ENCODE peak calls at places on chromosomes 12 and 14, in eight cellular contexts. One of them, this sample, is unnamed. For H3K36me3, the result is how much of the 10 kb centered on the place peaks cover.

GRCh38 chr14:34496679-34497513 is 34.9 kb upstream of the SPTSSA start:
- DNase-seq in sigmoid colon: peak
- DNase-seq in MM.1S: no peak
- DNase-seq in esophagus squamous epithelium: peak
- DNase-seq in OCI-LY7: no peak
- DNase-seq in tibial nerve: peak
- DNase-seq in right atrium auricular region: peak
- DNase-seq in bronchial epithelial cell: peak
- DNase-seq in this sample: no peak

GRCh38 chr14:60160422-60160821 is 4.8 kb downstream of the DHRS7 start:
- DNase-seq in sigmoid colon: no peak
- DNase-seq in MM.1S: no peak
- DNase-seq in esophagus squamous epithelium: no peak
- DNase-seq in OCI-LY7: no peak
- DNase-seq in tibial nerve: no peak
- DNase-seq in right atrium auricular region: no peak
- DNase-seq in bronchial epithelial cell: no peak
- DNase-seq in this sample: no peak

GRCh38 chr12:40253936-40254335 is 29.1 kb downstream of the LRRK2 start:
- DNase-seq in sigmoid colon: no peak
- DNase-seq in MM.1S: no peak
- DNase-seq in esophagus squamous epithelium: no peak
- DNase-seq in OCI-LY7: no peak
- DNase-seq in tibial nerve: no peak
- DNase-seq in right atrium auricular region: no peak
- DNase-seq in bronchial epithelial cell: no peak
- DNase-seq in this sample: no peak

GRCh38 chr12:92989715-92990484 is 60.8 kb upstream of the EEA1 start:
- DNase-seq in sigmoid colon: no peak
- DNase-seq in MM.1S: no peak
- DNase-seq in esophagus squamous epithelium: no peak
- DNase-seq in OCI-LY7: no peak
- DNase-seq in tibial nerve: no peak
- DNase-seq in right atrium auricular region: no peak
- DNase-seq in bronchial epithelial cell: no peak
- DNase-seq in this sample: no peak

GRCh38 chr12:129901256-129901655 is 2.6 kb downstream of the TMEM132D start:
- DNase-seq in sigmoid colon: no peak
- DNase-seq in MM.1S: no peak
- DNase-seq in esophagus squamous epithelium: no peak
- DNase-seq in OCI-LY7: no peak
- DNase-seq in tibial nerve: no peak
- DNase-seq in right atrium auricular region: no peak
- DNase-seq in bronchial epithelial cell: peak
- DNase-seq in this sample: no peak

GRCh38 chr12:27272375-27273028 is 28.4 kb downstream of the STK38L start:
- DNase-seq in sigmoid colon: no peak
- DNase-seq in MM.1S: no peak
- DNase-seq in esophagus squamous epithelium: no peak
- DNase-seq in OCI-LY7: no peak
- DNase-seq in tibial nerve: no peak
- DNase-seq in right atrium auricular region: no peak
- DNase-seq in bronchial epithelial cell: no peak
- DNase-seq in this sample: no peak

GRCh38 chr12:232731-233614 is 19.0 kb upstream of the SLC6A12 start:
- DNase-seq in sigmoid colon: no peak
- DNase-seq in MM.1S: no peak
- DNase-seq in esophagus squamous epithelium: no peak
- DNase-seq in OCI-LY7: no peak
- DNase-seq in tibial nerve: no peak
- DNase-seq in right atrium auricular region: no peak
- DNase-seq in bronchial epithelial cell: no peak
- DNase-seq in this sample: no peak

GRCh38 chr14:69260979-69261605 is 1.1 kb downstream of the GALNT16 start:
- DNase-seq in sigmoid colon: no peak
- DNase-seq in MM.1S: peak
- DNase-seq in esophagus squamous epithelium: no peak
- DNase-seq in OCI-LY7: peak
- DNase-seq in tibial nerve: no peak
- DNase-seq in right atrium auricular region: no peak
- DNase-seq in bronchial epithelial cell: no peak
- DNase-seq in this sample: peak

GRCh38 chr12:114041136-114041535 is 75.0 kb upstream of the RBM19 start:
- DNase-seq in sigmoid colon: no peak
- DNase-seq in MM.1S: no peak
- DNase-seq in esophagus squamous epithelium: no peak
- DNase-seq in OCI-LY7: no peak
- DNase-seq in tibial nerve: no peak
- DNase-seq in right atrium auricular region: no peak
- DNase-seq in bronchial epithelial cell: no peak
- DNase-seq in this sample: peak

GRCh38 chr12:19739195-19739776 is 300.0 kb downstream of the AEBP2 start:
- DNase-seq in sigmoid colon: no peak
- DNase-seq in MM.1S: peak
- DNase-seq in esophagus squamous epithelium: no peak
- DNase-seq in OCI-LY7: peak
- DNase-seq in tibial nerve: peak
- DNase-seq in right atrium auricular region: no peak
- DNase-seq in bronchial epithelial cell: peak
- DNase-seq in this sample: no peak

GRCh38 chr14:95123895-95124579 is 33.3 kb downstream of the DICER1 start:
- DNase-seq in sigmoid colon: peak
- DNase-seq in MM.1S: no peak
- DNase-seq in esophagus squamous epithelium: no peak
- DNase-seq in OCI-LY7: no peak
- DNase-seq in tibial nerve: peak
- DNase-seq in right atrium auricular region: no peak
- DNase-seq in bronchial epithelial cell: no peak
- DNase-seq in this sample: no peak

GRCh38 chr14:22333408-22334274 is 255.4 kb downstream of the DAD1 start:
- DNase-seq in sigmoid colon: no peak
- DNase-seq in MM.1S: no peak
- DNase-seq in esophagus squamous epithelium: no peak
- DNase-seq in OCI-LY7: no peak
- DNase-seq in tibial nerve: no peak
- DNase-seq in right atrium auricular region: no peak
- DNase-seq in bronchial epithelial cell: peak
- DNase-seq in this sample: no peak

GRCh38 chr14:70567791-70568190 is 32.7 kb downstream of the MED6 start:
- DNase-seq in sigmoid colon: no peak
- DNase-seq in MM.1S: peak
- DNase-seq in esophagus squamous epithelium: no peak
- DNase-seq in OCI-LY7: peak
- DNase-seq in tibial nerve: no peak
- DNase-seq in right atrium auricular region: no peak
- DNase-seq in bronchial epithelial cell: peak
- DNase-seq in this sample: peak

GRCh38 chr12:132030367-132031038 is 80.8 kb downstream of the EP400 start:
- DNase-seq in sigmoid colon: no peak
- DNase-seq in MM.1S: no peak
- DNase-seq in esophagus squamous epithelium: no peak
- DNase-seq in OCI-LY7: no peak
- DNase-seq in tibial nerve: no peak
- DNase-seq in right atrium auricular region: no peak
- DNase-seq in bronchial epithelial cell: peak
- DNase-seq in this sample: peak

GRCh38 chr14:22650046-22650739 is 6.0 kb upstream of the OR6J1 start:
- DNase-seq in sigmoid colon: no peak
- DNase-seq in MM.1S: no peak
- DNase-seq in esophagus squamous epithelium: no peak
- DNase-seq in OCI-LY7: no peak
- DNase-seq in tibial nerve: no peak
- DNase-seq in right atrium auricular region: no peak
- DNase-seq in bronchial epithelial cell: peak
- DNase-seq in this sample: no peak

GRCh38 chr12:91037301-91037700 is 20.5 kb downstream of the KERA start:
- DNase-seq in sigmoid colon: no peak
- DNase-seq in MM.1S: no peak
- DNase-seq in esophagus squamous epithelium: no peak
- DNase-seq in OCI-LY7: no peak
- DNase-seq in tibial nerve: no peak
- DNase-seq in right atrium auricular region: no peak
- DNase-seq in bronchial epithelial cell: no peak
- DNase-seq in this sample: no peak

GRCh38 chr12:115528466-115528865 is 749.0 kb downstream of the MED13L start:
- DNase-seq in sigmoid colon: no peak
- DNase-seq in MM.1S: no peak
- DNase-seq in esophagus squamous epithelium: no peak
- DNase-seq in OCI-LY7: no peak
- DNase-seq in tibial nerve: no peak
- DNase-seq in right atrium auricular region: no peak
- DNase-seq in bronchial epithelial cell: no peak
- DNase-seq in this sample: no peak

GRCh38 chr14:95311752-95312151 is 8.0 kb downstream of the CLMN start:
- DNase-seq in sigmoid colon: no peak
- DNase-seq in MM.1S: no peak
- DNase-seq in esophagus squamous epithelium: no peak
- DNase-seq in OCI-LY7: no peak
- DNase-seq in tibial nerve: no peak
- DNase-seq in right atrium auricular region: no peak
- DNase-seq in bronchial epithelial cell: no peak
- DNase-seq in this sample: no peak

GRCh38 chr12:59787610-59788009 is 191.8 kb downstream of the SLC16A7 start:
- DNase-seq in sigmoid colon: no peak
- DNase-seq in MM.1S: no peak
- DNase-seq in esophagus squamous epithelium: no peak
- DNase-seq in OCI-LY7: no peak
- DNase-seq in tibial nerve: no peak
- DNase-seq in right atrium auricular region: no peak
- DNase-seq in bronchial epithelial cell: no peak
- DNase-seq in this sample: no peak

GRCh38 chr12:52951640-52952039 is 2.7 kb downstream of the KRT18 start:
- DNase-seq in sigmoid colon: no peak
- DNase-seq in MM.1S: no peak
- DNase-seq in esophagus squamous epithelium: no peak
- DNase-seq in OCI-LY7: no peak
- DNase-seq in tibial nerve: no peak
- DNase-seq in right atrium auricular region: no peak
- DNase-seq in bronchial epithelial cell: no peak
- DNase-seq in this sample: no peak
- H3K36me3 ChIP-seq in sigmoid colon: under half
- H3K36me3 ChIP-seq in MM.1S: under half
- H3K36me3 ChIP-seq in esophagus squamous epithelium: under half
- H3K36me3 ChIP-seq in OCI-LY7: under half
- H3K36me3 ChIP-seq in tibial nerve: under half
- H3K36me3 ChIP-seq in right atrium auricular region: under half
- H3K36me3 ChIP-seq in bronchial epithelial cell: under half
- H3K36me3 ChIP-seq in this sample: under half

DNA sequence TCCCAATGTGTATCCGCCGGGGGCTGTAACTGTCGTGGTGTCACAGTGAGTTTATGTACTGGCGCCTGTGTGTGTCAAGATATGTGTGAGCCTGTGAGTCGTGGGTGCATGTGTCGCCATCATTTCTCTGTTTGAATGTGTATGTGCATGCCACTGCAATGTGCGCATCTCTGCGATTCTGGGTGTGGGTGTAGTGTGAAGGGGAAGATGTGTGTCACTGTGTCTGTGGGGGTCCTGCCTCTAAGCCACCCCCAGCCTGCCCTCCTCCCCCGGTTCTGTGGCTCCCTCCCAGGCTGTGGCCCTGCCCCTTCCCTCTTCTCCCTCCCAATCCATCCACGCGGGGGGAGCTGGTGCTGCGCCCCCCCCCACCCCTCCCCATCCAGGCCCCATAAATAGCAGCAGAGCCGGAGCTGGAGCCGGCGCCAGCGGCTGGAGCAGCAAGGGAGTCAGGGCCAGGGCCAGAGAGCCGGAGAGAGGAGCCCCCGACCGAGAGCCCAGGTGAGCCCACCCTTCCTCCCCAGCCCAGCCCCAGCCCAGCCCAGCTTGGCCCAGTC is at the start of gene CPNE6:
- DNase-seq in sigmoid colon: no peak
- DNase-seq in MM.1S: no peak
- DNase-seq in esophagus squamous epithelium: no peak
- DNase-seq in OCI-LY7: no peak
- DNase-seq in tibial nerve: no peak
- DNase-seq in right atrium auricular region: no peak
- DNase-seq in bronchial epithelial cell: no peak
- DNase-seq in this sample: no peak
- TF ChIP-seq CTCF in sigmoid colon: no peak
- TF ChIP-seq CTCF in MM.1S: no peak
- TF ChIP-seq CTCF in esophagus squamous epithelium: no peak
- TF ChIP-seq CTCF in OCI-LY7: no peak
- TF ChIP-seq CTCF in tibial nerve: no peak
- TF ChIP-seq CTCF in right atrium auricular region: no peak
- TF ChIP-seq CTCF in bronchial epithelial cell: no peak
- TF ChIP-seq CTCF in this sample: no peak

DNA sequence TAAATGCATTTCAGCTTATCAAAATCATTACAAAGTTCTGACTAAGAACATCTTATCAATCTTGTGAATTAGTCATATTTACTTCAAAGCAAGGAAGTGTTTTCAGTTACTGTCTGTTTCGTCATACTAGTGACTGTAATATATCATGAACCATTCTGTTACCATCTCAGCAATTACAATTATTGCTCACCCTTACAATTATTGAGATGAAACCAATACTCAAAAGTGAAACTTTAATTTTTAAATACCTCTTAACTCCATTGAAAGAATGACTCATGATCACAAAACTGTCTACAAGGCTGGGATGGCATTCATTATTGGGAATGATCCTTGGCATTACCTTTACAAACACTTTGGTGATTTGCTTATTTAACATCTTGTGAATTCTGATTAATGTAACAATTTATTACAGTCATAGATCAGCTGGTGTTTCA is 90.3 kb downstream of the RPS6KA5 start:
- DNase-seq in sigmoid colon: no peak
- DNase-seq in MM.1S: no peak
- DNase-seq in esophagus squamous epithelium: no peak
- DNase-seq in OCI-LY7: no peak
- DNase-seq in tibial nerve: no peak
- DNase-seq in right atrium auricular region: no peak
- DNase-seq in bronchial epithelial cell: peak
- DNase-seq in this sample: no peak
- H3K36me3 ChIP-seq in sigmoid colon: under half
- H3K36me3 ChIP-seq in MM.1S: under half
- H3K36me3 ChIP-seq in esophagus squamous epithelium: under half
- H3K36me3 ChIP-seq in OCI-LY7: under half
- H3K36me3 ChIP-seq in tibial nerve: under half
- H3K36me3 ChIP-seq in right atrium auricular region: under half
- H3K36me3 ChIP-seq in bronchial epithelial cell: under half
- H3K36me3 ChIP-seq in this sample: under half

DNA sequence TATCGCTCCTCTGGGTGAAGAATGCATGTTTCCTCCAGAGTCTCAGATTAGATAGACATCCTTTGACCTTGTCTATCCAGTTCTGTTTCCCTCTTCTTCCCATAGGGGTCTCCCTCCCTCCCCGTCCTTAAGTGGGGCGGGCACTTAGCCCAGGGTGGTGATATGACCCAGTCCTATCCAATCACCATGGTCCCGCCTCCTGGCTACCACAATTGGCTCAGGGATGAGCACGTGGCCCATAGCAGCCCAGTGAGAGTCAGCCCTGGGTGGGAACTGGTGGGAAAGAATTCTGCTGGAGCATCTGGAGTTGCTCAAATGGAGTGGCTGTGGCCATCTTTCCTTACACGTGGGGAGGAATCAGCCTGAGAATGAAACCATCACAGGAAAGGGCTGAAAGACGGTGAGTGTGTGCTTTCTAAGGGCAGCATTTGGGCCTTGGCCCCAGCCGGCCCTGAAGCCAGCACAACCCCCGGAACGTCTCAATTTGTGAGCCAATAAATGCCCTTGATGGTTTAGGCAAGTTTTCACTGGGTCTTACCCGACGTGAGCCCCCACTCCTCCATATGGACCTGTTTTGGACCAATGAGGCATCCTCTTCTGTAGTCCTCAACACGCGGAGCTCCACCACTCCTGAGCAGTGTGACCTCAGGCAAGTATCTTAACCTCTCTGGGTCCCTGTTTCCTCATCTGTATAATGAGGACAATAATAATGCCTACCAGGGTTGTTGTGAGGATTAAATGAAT is 14.3 kb upstream of the MLXIP start:
- DNase-seq in sigmoid colon: peak
- DNase-seq in MM.1S: peak
- DNase-seq in esophagus squamous epithelium: no peak
- DNase-seq in OCI-LY7: peak
- DNase-seq in tibial nerve: peak
- DNase-seq in right atrium auricular region: peak
- DNase-seq in bronchial epithelial cell: peak
- DNase-seq in this sample: peak
- TF ChIP-seq CTCF in sigmoid colon: peak
- TF ChIP-seq CTCF in MM.1S: peak
- TF ChIP-seq CTCF in esophagus squamous epithelium: peak
- TF ChIP-seq CTCF in OCI-LY7: peak
- TF ChIP-seq CTCF in tibial nerve: peak
- TF ChIP-seq CTCF in right atrium auricular region: no peak
- TF ChIP-seq CTCF in bronchial epithelial cell: peak
- TF ChIP-seq CTCF in this sample: peak

This sample was measured in right lobe of liver.